ENCODE peak calls at places on chromosome 16, in nine cellular contexts. One of them, this sample, is unnamed.

GRCh38 chr16:19307587-19308241 is 22.2 kb downstream of the CLEC19A start:
- DNase-seq in CD8-positive, alpha-beta T cell: no peak
- DNase-seq in body of pancreas: no peak
- DNase-seq in OCI-LY7: peak; percentile 29
- DNase-seq in pancreas: no peak
- DNase-seq in stomach: no peak
- DNase-seq in substantia nigra: no peak
- DNase-seq in uterus: no peak
- DNase-seq in ovary: no peak
- DNase-seq in this sample: no peak

GRCh38 chr16:68685685-68686478 is 40.8 kb downstream of the CDH3 start:
- DNase-seq in stomach: no peak
- DNase-seq in body of pancreas: no peak
- DNase-seq in ovary: no peak
- DNase-seq in uterus: no peak
- DNase-seq in CD8-positive, alpha-beta T cell: no peak
- DNase-seq in OCI-LY7: no peak
- DNase-seq in substantia nigra: no peak
- DNase-seq in pancreas: no peak
- DNase-seq in this sample: no peak

GRCh38 chr16:29694384-29695195 is 15.6 kb downstream of the QPRT start:
- DNase-seq in uterus: peak; percentile 21
- DNase-seq in ovary: no peak
- DNase-seq in OCI-LY7: no peak
- DNase-seq in stomach: no peak
- DNase-seq in body of pancreas: no peak
- DNase-seq in CD8-positive, alpha-beta T cell: no peak
- DNase-seq in pancreas: no peak
- DNase-seq in substantia nigra: no peak
- DNase-seq in this sample: peak; percentile 8

GRCh38 chr16:72241930-72242329 is 70.0 kb upstream of the PMFBP1 start:
- DNase-seq in pancreas: no peak
- DNase-seq in substantia nigra: no peak
- DNase-seq in body of pancreas: peak; percentile 51
- DNase-seq in uterus: no peak
- DNase-seq in OCI-LY7: peak; percentile 2
- DNase-seq in ovary: peak; percentile 21
- DNase-seq in CD8-positive, alpha-beta T cell: no peak
- DNase-seq in stomach: no peak
- DNase-seq in this sample: no peak

GRCh38 chr16:85475233-85475632 is 137.9 kb upstream of the GSE1 start:
- DNase-seq in substantia nigra: no peak
- DNase-seq in pancreas: no peak
- DNase-seq in CD8-positive, alpha-beta T cell: no peak
- DNase-seq in uterus: no peak
- DNase-seq in ovary: no peak
- DNase-seq in body of pancreas: no peak
- DNase-seq in stomach: no peak
- DNase-seq in OCI-LY7: no peak
- DNase-seq in this sample: no peak

GRCh38 chr16:30553396-30553899 is 4.7 kb downstream of the ZNF764 start:
- DNase-seq in CD8-positive, alpha-beta T cell: no peak
- DNase-seq in pancreas: no peak
- DNase-seq in ovary: no peak
- DNase-seq in stomach: no peak
- DNase-seq in body of pancreas: no peak
- DNase-seq in uterus: no peak
- DNase-seq in OCI-LY7: no peak
- DNase-seq in substantia nigra: no peak
- DNase-seq in this sample: no peak

GRCh38 chr16:84933774-84934571 is 77.4 kb downstream of the ZDHHC7 start:
- DNase-seq in pancreas: peak; percentile 96
- DNase-seq in stomach: no peak
- DNase-seq in OCI-LY7: no peak
- DNase-seq in ovary: peak; percentile 87
- DNase-seq in CD8-positive, alpha-beta T cell: no peak
- DNase-seq in uterus: peak; percentile 72
- DNase-seq in body of pancreas: peak; percentile 94
- DNase-seq in substantia nigra: peak; percentile 24
- DNase-seq in this sample: no peak

GRCh38 chr16:3317315-3317999 is 12.2 kb downstream of the ZNF75A start:
- DNase-seq in ovary: no peak
- DNase-seq in OCI-LY7: no peak
- DNase-seq in CD8-positive, alpha-beta T cell: no peak
- DNase-seq in body of pancreas: no peak
- DNase-seq in pancreas: no peak
- DNase-seq in substantia nigra: no peak
- DNase-seq in uterus: no peak
- DNase-seq in stomach: no peak
- DNase-seq in this sample: no peak

GRCh38 chr16:82643936-82644630 is 17.3 kb downstream of the CDH13 start:
- DNase-seq in body of pancreas: no peak
- DNase-seq in pancreas: no peak
- DNase-seq in uterus: no peak
- DNase-seq in stomach: no peak
- DNase-seq in CD8-positive, alpha-beta T cell: no peak
- DNase-seq in substantia nigra: no peak
- DNase-seq in ovary: no peak
- DNase-seq in OCI-LY7: no peak
- DNase-seq in this sample: no peak

GRCh38 chr16:59993101-59993500 is 1259.0 kb upstream of the GOT2 start:
- DNase-seq in pancreas: no peak
- DNase-seq in substantia nigra: no peak
- DNase-seq in stomach: peak; percentile 65
- DNase-seq in uterus: no peak
- DNase-seq in CD8-positive, alpha-beta T cell: no peak
- DNase-seq in ovary: no peak
- DNase-seq in body of pancreas: no peak
- DNase-seq in OCI-LY7: no peak
- DNase-seq in this sample: no peak

GRCh38 chr16:8798174-8798527 is 512 bp downstream of the PMM2 start:
- DNase-seq in stomach: no peak
- DNase-seq in uterus: no peak
- DNase-seq in pancreas: no peak
- DNase-seq in CD8-positive, alpha-beta T cell: no peak
- DNase-seq in OCI-LY7: peak; percentile 25
- DNase-seq in ovary: no peak
- DNase-seq in body of pancreas: peak; percentile 12
- DNase-seq in substantia nigra: no peak
- DNase-seq in this sample: no peak

GRCh38 chr16:8795096-8795495 is 2.3 kb downstream of the TMEM186 start:
- DNase-seq in CD8-positive, alpha-beta T cell: no peak
- DNase-seq in stomach: no peak
- DNase-seq in body of pancreas: no peak
- DNase-seq in pancreas: no peak
- DNase-seq in OCI-LY7: no peak
- DNase-seq in uterus: no peak
- DNase-seq in ovary: no peak
- DNase-seq in substantia nigra: no peak
- DNase-seq in this sample: no peak

GRCh38 chr16:8797364-8798173 is at the start of the genes PMM2 and TMEM186:
- DNase-seq in stomach: peak; percentile 96
- DNase-seq in OCI-LY7: peak; percentile 98
- DNase-seq in substantia nigra: peak; percentile 99
- DNase-seq in pancreas: peak; percentile 98
- DNase-seq in body of pancreas: peak; percentile 97
- DNase-seq in CD8-positive, alpha-beta T cell: peak; percentile 96
- DNase-seq in uterus: peak; percentile 94
- DNase-seq in ovary: peak; percentile 94
- DNase-seq in this sample: peak; percentile 98

GRCh38 chr16:8795818-8796217 is 1.6 kb downstream of the TMEM186 start:
- DNase-seq in stomach: no peak
- DNase-seq in substantia nigra: no peak
- DNase-seq in uterus: no peak
- DNase-seq in OCI-LY7: no peak
- DNase-seq in CD8-positive, alpha-beta T cell: no peak
- DNase-seq in pancreas: no peak
- DNase-seq in ovary: no peak
- DNase-seq in body of pancreas: no peak
- DNase-seq in this sample: no peak

DNA sequence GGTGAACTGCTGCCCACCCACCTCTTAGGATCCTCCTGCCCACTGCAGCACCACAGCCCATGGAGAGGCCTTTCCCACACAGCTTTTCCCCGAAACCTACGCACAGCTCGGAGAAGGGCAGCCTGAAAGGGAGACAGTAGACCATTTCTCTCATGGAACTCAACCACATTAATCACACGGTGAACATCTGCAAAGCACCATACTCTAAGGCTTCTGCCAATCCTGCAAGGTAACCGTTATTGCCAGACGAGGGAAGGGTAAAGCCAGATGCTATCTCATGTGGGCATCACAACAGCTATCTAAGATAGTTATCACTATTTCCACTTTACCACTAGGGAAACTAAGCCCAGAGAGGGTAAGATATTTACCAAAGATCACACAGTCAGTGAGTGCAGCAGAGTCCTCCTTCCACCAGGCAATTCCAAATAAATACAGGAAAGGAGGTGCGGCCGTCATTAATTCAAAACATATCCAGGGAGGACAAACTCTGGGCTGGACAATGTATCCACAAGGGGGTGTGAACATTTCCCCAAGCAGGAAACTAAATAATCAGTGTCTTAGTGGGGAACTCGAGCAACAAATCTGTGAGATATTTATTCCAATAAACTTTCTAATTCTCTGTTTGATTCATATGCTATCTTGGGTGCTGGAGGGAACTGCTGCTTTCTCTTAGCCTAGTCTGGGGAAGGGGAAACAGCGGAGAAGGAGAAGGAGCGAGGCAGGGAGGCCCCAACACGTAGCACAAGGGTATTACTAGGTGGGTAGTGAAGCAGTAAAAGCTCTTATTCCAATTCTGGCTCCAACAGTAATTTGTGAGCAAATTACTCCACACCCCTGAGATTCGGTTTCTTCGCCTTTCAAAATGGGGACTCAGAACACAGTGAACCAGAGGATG is 723 bp downstream of the TMEM186 start:
- DNase-seq in ovary: no peak
- DNase-seq in stomach: no peak
- DNase-seq in body of pancreas: no peak
- DNase-seq in CD8-positive, alpha-beta T cell: no peak
- DNase-seq in OCI-LY7: no peak
- DNase-seq in uterus: no peak
- DNase-seq in substantia nigra: no peak
- DNase-seq in pancreas: no peak
- DNase-seq in this sample: no peak
- H3K27ac ChIP-seq in ovary: peak overlapping the region; percentile 43
- H3K27ac ChIP-seq in stomach: peak overlapping the region; percentile 86
- H3K27ac ChIP-seq in body of pancreas: peak overlapping the region; percentile 84
- H3K27ac ChIP-seq in CD8-positive, alpha-beta T cell: peak overlapping the region; percentile 78
- H3K27ac ChIP-seq in OCI-LY7: peak overlapping the region; percentile 39
- H3K27ac ChIP-seq in uterus: peak overlapping the region; percentile 86
- H3K27ac ChIP-seq in substantia nigra: peak overlapping the region; percentile 79
- H3K27ac ChIP-seq in pancreas: peak overlapping the region; percentile 34
- H3K27ac ChIP-seq in this sample: no peak overlapping the region

GRCh38 chr16:22665803-22666202 is 148.2 kb upstream of the HS3ST2 start:
- DNase-seq in uterus: no peak
- DNase-seq in body of pancreas: no peak
- DNase-seq in substantia nigra: no peak
- DNase-seq in pancreas: no peak
- DNase-seq in stomach: no peak
- DNase-seq in CD8-positive, alpha-beta T cell: no peak
- DNase-seq in OCI-LY7: no peak
- DNase-seq in ovary: no peak
- DNase-seq in this sample: no peak

GRCh38 chr16:22663389-22664064 is 150.4 kb upstream of the HS3ST2 start:
- DNase-seq in pancreas: no peak
- DNase-seq in body of pancreas: no peak
- DNase-seq in OCI-LY7: no peak
- DNase-seq in uterus: no peak
- DNase-seq in ovary: no peak
- DNase-seq in substantia nigra: no peak
- DNase-seq in stomach: no peak
- DNase-seq in CD8-positive, alpha-beta T cell: no peak
- DNase-seq in this sample: no peak

GRCh38 chr16:22665048-22665797 is 148.7 kb upstream of the HS3ST2 start:
- DNase-seq in pancreas: no peak
- DNase-seq in substantia nigra: no peak
- DNase-seq in OCI-LY7: no peak
- DNase-seq in CD8-positive, alpha-beta T cell: no peak
- DNase-seq in stomach: no peak
- DNase-seq in ovary: no peak
- DNase-seq in body of pancreas: no peak
- DNase-seq in uterus: no peak
- DNase-seq in this sample: no peak

GRCh38 chr16:22664561-22664997 is 149.4 kb upstream of the HS3ST2 start:
- DNase-seq in CD8-positive, alpha-beta T cell: no peak
- DNase-seq in stomach: no peak
- DNase-seq in OCI-LY7: peak; percentile 78
- DNase-seq in ovary: no peak
- DNase-seq in substantia nigra: no peak
- DNase-seq in pancreas: no peak
- DNase-seq in body of pancreas: no peak
- DNase-seq in uterus: no peak
- DNase-seq in this sample: no peak

GRCh38 chr16:22664132-22664531 is 149.8 kb upstream of the HS3ST2 start:
- DNase-seq in OCI-LY7: no peak
- DNase-seq in substantia nigra: no peak
- DNase-seq in pancreas: no peak
- DNase-seq in ovary: no peak
- DNase-seq in stomach: no peak
- DNase-seq in CD8-positive, alpha-beta T cell: no peak
- DNase-seq in body of pancreas: no peak
- DNase-seq in uterus: no peak
- DNase-seq in this sample: no peak
- H3K27ac ChIP-seq in OCI-LY7: no peak overlapping the region
- H3K27ac ChIP-seq in substantia nigra: no peak overlapping the region
- H3K27ac ChIP-seq in pancreas: no peak overlapping the region
- H3K27ac ChIP-seq in ovary: no peak overlapping the region
- H3K27ac ChIP-seq in stomach: no peak overlapping the region
- H3K27ac ChIP-seq in CD8-positive, alpha-beta T cell: no peak overlapping the region
- H3K27ac ChIP-seq in body of pancreas: no peak overlapping the region
- H3K27ac ChIP-seq in uterus: no peak overlapping the region
- H3K27ac ChIP-seq in this sample: no peak overlapping the region

GRCh38 chr16:11546522-11547485 is 39.9 kb downstream of the LITAF start:
- DNase-seq in body of pancreas: no peak
- DNase-seq in CD8-positive, alpha-beta T cell: no peak
- DNase-seq in substantia nigra: no peak
- DNase-seq in pancreas: no peak
- DNase-seq in uterus: no peak
- DNase-seq in stomach: no peak
- DNase-seq in ovary: no peak
- DNase-seq in OCI-LY7: no peak
- DNase-seq in this sample: peak; percentile 38
- H3K27ac ChIP-seq in body of pancreas: no peak overlapping the region
- H3K27ac ChIP-seq in CD8-positive, alpha-beta T cell: no peak overlapping the region
- H3K27ac ChIP-seq in substantia nigra: peak overlapping the region; percentile 95
- H3K27ac ChIP-seq in pancreas: no peak overlapping the region
- H3K27ac ChIP-seq in uterus: peak overlapping the region; percentile 76
- H3K27ac ChIP-seq in stomach: peak overlapping the region; percentile 58
- H3K27ac ChIP-seq in ovary: peak overlapping the region; percentile 50
- H3K27ac ChIP-seq in OCI-LY7: no peak overlapping the region
- H3K27ac ChIP-seq in this sample: peak overlapping the region; percentile 90

DNA sequence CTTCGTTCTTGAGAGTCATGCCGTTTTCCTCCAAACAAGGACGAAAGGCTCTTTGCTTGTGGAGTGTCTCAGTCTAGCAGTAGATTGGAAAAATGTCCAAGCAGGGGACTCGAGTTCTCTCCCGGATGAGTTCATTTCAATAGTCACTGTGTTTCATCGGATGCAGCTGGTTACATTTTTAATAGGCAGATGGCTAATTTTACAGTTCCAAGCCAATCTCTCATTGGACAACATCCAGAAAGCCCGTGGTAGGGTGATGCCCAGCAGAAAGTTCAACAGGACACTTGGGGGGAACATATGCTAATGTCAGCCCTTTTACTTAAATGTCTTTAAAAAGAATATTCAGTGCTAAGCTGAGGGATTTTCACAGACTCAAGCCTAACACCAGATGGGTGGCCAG is 289.0 kb upstream of the SALL1 start:
- DNase-seq in OCI-LY7: no peak
- DNase-seq in ovary: no peak
- DNase-seq in stomach: no peak
- DNase-seq in substantia nigra: no peak
- DNase-seq in uterus: no peak
- DNase-seq in pancreas: no peak
- DNase-seq in CD8-positive, alpha-beta T cell: no peak
- DNase-seq in body of pancreas: no peak
- DNase-seq in this sample: peak; percentile 26
- H3K27ac ChIP-seq in OCI-LY7: no peak overlapping the region
- H3K27ac ChIP-seq in ovary: no peak overlapping the region
- H3K27ac ChIP-seq in stomach: no peak overlapping the region
- H3K27ac ChIP-seq in substantia nigra: peak overlapping the region; percentile 86
- H3K27ac ChIP-seq in uterus: no peak overlapping the region
- H3K27ac ChIP-seq in pancreas: no peak overlapping the region
- H3K27ac ChIP-seq in CD8-positive, alpha-beta T cell: no peak overlapping the region
- H3K27ac ChIP-seq in body of pancreas: no peak overlapping the region
- H3K27ac ChIP-seq in this sample: peak overlapping the region; percentile 90